ENCODE peak calls at places on chromosomes 2 and 18, in six cellular contexts. One of them, this sample, is unnamed.
A peak's percentile ranks its signal among the peaks of the same experiment; 100 is the strongest.

GRCh38 chr2:234558642-234559041 is 61.8 kb upstream of the ARL4C start:
- DNase-seq in IMR-90: no peak
- DNase-seq in mesendoderm: no peak
- DNase-seq in neuronal stem cell: no peak
- DNase-seq in mesenchymal stem cell: no peak
- DNase-seq in H1: no peak
- DNase-seq in this sample: no peak

GRCh38 chr2:227360351-227360750 is 18.8 kb downstream of the TM4SF20 start:
- DNase-seq in IMR-90: no peak
- DNase-seq in mesendoderm: no peak
- DNase-seq in neuronal stem cell: no peak
- DNase-seq in mesenchymal stem cell: no peak
- DNase-seq in H1: no peak
- DNase-seq in this sample: no peak

GRCh38 chr18:10051877-10052631 is 138.2 kb downstream of the VAPA start:
- DNase-seq in IMR-90: peak; percentile 99
- DNase-seq in mesendoderm: no peak
- DNase-seq in neuronal stem cell: no peak
- DNase-seq in mesenchymal stem cell: peak; percentile 84
- DNase-seq in H1: no peak
- DNase-seq in this sample: no peak

GRCh38 chr2:219171231-219171651 is 1.4 kb upstream of the SLC23A3 start:
- DNase-seq in IMR-90: peak; percentile 86
- DNase-seq in mesendoderm: peak; percentile 96
- DNase-seq in neuronal stem cell: peak; percentile 26
- DNase-seq in mesenchymal stem cell: peak; percentile 86
- DNase-seq in H1: peak; percentile 58
- DNase-seq in this sample: peak; percentile 63

GRCh38 chr2:6877402-6878305 is at the start of gene RSAD2:
- DNase-seq in IMR-90: peak; percentile 16
- DNase-seq in mesendoderm: no peak
- DNase-seq in neuronal stem cell: no peak
- DNase-seq in mesenchymal stem cell: peak; percentile 58
- DNase-seq in H1: no peak
- DNase-seq in this sample: no peak

GRCh38 chr2:222318712-222319575 is 20.1 kb upstream of the PAX3 start:
- DNase-seq in IMR-90: no peak
- DNase-seq in mesendoderm: no peak
- DNase-seq in neuronal stem cell: peak; percentile 43
- DNase-seq in mesenchymal stem cell: peak; percentile 49
- DNase-seq in H1: peak; percentile 69
- DNase-seq in this sample: no peak

GRCh38 chr2:70907130-70907756 is 28.5 kb upstream of the ATP6V1B1 start:
- DNase-seq in IMR-90: no peak
- DNase-seq in mesendoderm: peak; percentile 65
- DNase-seq in neuronal stem cell: no peak
- DNase-seq in mesenchymal stem cell: peak; percentile 33
- DNase-seq in H1: peak; percentile 59
- DNase-seq in this sample: no peak

GRCh38 chr2:45612741-45613140 is 1.7 kb upstream of the SRBD1 start:
- DNase-seq in IMR-90: peak; percentile 37
- DNase-seq in mesendoderm: no peak
- DNase-seq in neuronal stem cell: no peak
- DNase-seq in mesenchymal stem cell: peak; percentile 82
- DNase-seq in H1: no peak
- DNase-seq in this sample: no peak

GRCh38 chr2:177738461-177739234 is 333.9 kb downstream of the PDE11A start:
- DNase-seq in IMR-90: no peak
- DNase-seq in mesendoderm: no peak
- DNase-seq in neuronal stem cell: no peak
- DNase-seq in mesenchymal stem cell: no peak
- DNase-seq in H1: no peak
- DNase-seq in this sample: no peak

GRCh38 chr2:1186405-1186804 is 226.9 kb upstream of the TPO start:
- DNase-seq in IMR-90: no peak
- DNase-seq in mesendoderm: no peak
- DNase-seq in neuronal stem cell: no peak
- DNase-seq in mesenchymal stem cell: no peak
- DNase-seq in H1: no peak
- DNase-seq in this sample: no peak

GRCh38 chr18:6145645-6146308 is 250.5 kb upstream of the TMEM200C start:
- DNase-seq in IMR-90: no peak
- DNase-seq in mesendoderm: peak; percentile 11
- DNase-seq in neuronal stem cell: no peak
- DNase-seq in mesenchymal stem cell: no peak
- DNase-seq in H1: no peak
- DNase-seq in this sample: peak; percentile 33

GRCh38 chr18:68177807-68178702 is 536.9 kb downstream of the TMX3 start:
- DNase-seq in IMR-90: peak; percentile 99
- DNase-seq in mesendoderm: no peak
- DNase-seq in neuronal stem cell: no peak
- DNase-seq in mesenchymal stem cell: peak; percentile 92
- DNase-seq in H1: no peak
- DNase-seq in this sample: no peak

GRCh38 chr18:43283299-43283698 is 6.0 kb upstream of the SYT4 start:
- DNase-seq in IMR-90: no peak
- DNase-seq in mesendoderm: no peak
- DNase-seq in neuronal stem cell: no peak
- DNase-seq in mesenchymal stem cell: no peak
- DNase-seq in H1: no peak
- DNase-seq in this sample: no peak

GRCh38 chr2:226782092-226782713 is 17.4 kb downstream of the IRS1 start:
- DNase-seq in IMR-90: peak; percentile 87
- DNase-seq in mesendoderm: no peak
- DNase-seq in neuronal stem cell: no peak
- DNase-seq in mesenchymal stem cell: peak; percentile 60
- DNase-seq in H1: no peak
- DNase-seq in this sample: no peak

GRCh38 chr18:26119246-26119645 is 14.4 kb upstream of the PSMA8 start:
- DNase-seq in IMR-90: no peak
- DNase-seq in mesendoderm: no peak
- DNase-seq in neuronal stem cell: no peak
- DNase-seq in mesenchymal stem cell: no peak
- DNase-seq in H1: no peak
- DNase-seq in this sample: no peak

GRCh38 chr2:126802774-126803421 is 95.8 kb upstream of the TEX51 start:
- DNase-seq in IMR-90: no peak
- DNase-seq in mesendoderm: peak; percentile 21
- DNase-seq in neuronal stem cell: no peak
- DNase-seq in mesenchymal stem cell: no peak
- DNase-seq in H1: peak; percentile 41
- DNase-seq in this sample: peak; percentile 26

GRCh38 chr18:67386028-67386427 is 130.5 kb downstream of the DSEL start:
- DNase-seq in IMR-90: peak; percentile 48
- DNase-seq in mesendoderm: no peak
- DNase-seq in neuronal stem cell: no peak
- DNase-seq in mesenchymal stem cell: peak; percentile 59
- DNase-seq in H1: no peak
- DNase-seq in this sample: no peak

GRCh38 chr2:178163911-178164310 is 30.4 kb upstream of the OSBPL6 start:
- DNase-seq in IMR-90: no peak
- DNase-seq in mesendoderm: no peak
- DNase-seq in neuronal stem cell: no peak
- DNase-seq in mesenchymal stem cell: no peak
- DNase-seq in H1: no peak
- DNase-seq in this sample: no peak

GRCh38 chr2:108987111-108987510 is 1.9 kb downstream of the EDAR start:
- DNase-seq in IMR-90: no peak
- DNase-seq in mesendoderm: no peak
- DNase-seq in neuronal stem cell: no peak
- DNase-seq in mesenchymal stem cell: no peak
- DNase-seq in H1: no peak
- DNase-seq in this sample: no peak

GRCh38 chr2:162333968-162334367 is 10.0 kb upstream of the GCA start:
- DNase-seq in IMR-90: peak; percentile 33
- DNase-seq in mesendoderm: peak; percentile 67
- DNase-seq in neuronal stem cell: no peak
- DNase-seq in mesenchymal stem cell: peak; percentile 44
- DNase-seq in H1: no peak
- DNase-seq in this sample: peak; percentile 36

GRCh38 chr2:10359246-10359645 is 56.5 kb downstream of the HPCAL1 start:
- DNase-seq in IMR-90: no peak
- DNase-seq in mesendoderm: no peak
- DNase-seq in neuronal stem cell: no peak
- DNase-seq in mesenchymal stem cell: no peak
- DNase-seq in H1: no peak
- DNase-seq in this sample: no peak

GRCh38 chr2:176827269-176827668 is 385.3 kb upstream of the HNRNPA3 start:
- DNase-seq in IMR-90: no peak
- DNase-seq in mesendoderm: no peak
- DNase-seq in neuronal stem cell: no peak
- DNase-seq in mesenchymal stem cell: no peak
- DNase-seq in H1: no peak
- DNase-seq in this sample: no peak

GRCh38 chr2:9178110-9178904 is 28.3 kb upstream of the ASAP2 start:
- DNase-seq in IMR-90: no peak
- DNase-seq in mesendoderm: peak; percentile 94
- DNase-seq in neuronal stem cell: no peak
- DNase-seq in mesenchymal stem cell: no peak
- DNase-seq in H1: no peak
- DNase-seq in this sample: no peak

GRCh38 chr2:9174771-9175441 is 31.7 kb upstream of the ASAP2 start:
- DNase-seq in IMR-90: peak; percentile 92
- DNase-seq in mesendoderm: peak; percentile 87
- DNase-seq in neuronal stem cell: no peak
- DNase-seq in mesenchymal stem cell: peak; percentile 96
- DNase-seq in H1: no peak
- DNase-seq in this sample: peak; percentile 61

GRCh38 chr2:9179572-9180201 is 26.9 kb upstream of the ASAP2 start:
- DNase-seq in IMR-90: peak; percentile 90
- DNase-seq in mesendoderm: no peak
- DNase-seq in neuronal stem cell: no peak
- DNase-seq in mesenchymal stem cell: peak; percentile 88
- DNase-seq in H1: no peak
- DNase-seq in this sample: no peak

GRCh38 chr2:9184319-9184807 is 22.2 kb upstream of the ASAP2 start:
- DNase-seq in IMR-90: no peak
- DNase-seq in mesendoderm: no peak
- DNase-seq in neuronal stem cell: no peak
- DNase-seq in mesenchymal stem cell: no peak
- DNase-seq in H1: no peak
- DNase-seq in this sample: no peak

DNA sequence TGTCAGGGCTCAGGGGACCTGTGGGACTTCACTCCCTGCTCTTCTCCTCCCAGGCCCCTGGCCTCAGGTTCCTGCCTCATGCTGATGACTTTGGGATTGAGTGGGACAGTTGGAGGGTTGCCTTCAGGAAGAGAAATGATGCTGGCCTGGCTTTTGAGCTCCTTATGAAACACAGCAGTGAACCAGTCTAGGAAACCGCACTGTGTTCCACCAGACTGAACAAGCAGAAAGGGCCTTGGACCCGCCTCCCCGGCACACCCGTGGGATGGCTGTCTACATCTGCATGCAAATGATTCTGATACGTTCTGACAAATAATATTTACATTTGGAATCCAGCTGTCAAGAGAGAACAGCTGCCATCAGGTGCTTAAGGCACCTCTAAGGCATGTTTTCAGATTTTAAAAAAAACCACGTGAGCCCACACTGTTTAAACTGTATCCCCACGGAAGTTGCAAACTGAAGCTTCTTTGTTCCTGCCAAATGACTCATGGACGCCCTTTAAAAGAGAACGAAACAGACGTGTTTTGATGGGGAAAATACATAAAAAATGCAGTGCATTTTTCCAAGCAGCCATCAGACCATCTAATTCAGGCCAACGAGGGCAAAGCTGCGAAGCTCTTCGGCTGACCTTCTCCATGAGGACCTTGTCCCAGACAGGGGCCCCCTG is 27.6 kb upstream of the ASAP2 start:
- DNase-seq in IMR-90: peak; percentile 88
- DNase-seq in mesendoderm: no peak
- DNase-seq in neuronal stem cell: no peak
- DNase-seq in mesenchymal stem cell: peak; percentile 77
- DNase-seq in H1: no peak
- DNase-seq in this sample: no peak
- H3K23ac ChIP-seq in IMR-90: peak overlapping the region; percentile 84
- H3K23ac ChIP-seq in mesendoderm: no peak overlapping the region
- H3K23ac ChIP-seq in neuronal stem cell: no peak overlapping the region
- H3K23ac ChIP-seq in mesenchymal stem cell: no peak overlapping the region
- H3K23ac ChIP-seq in H1: no peak overlapping the region
- H3K23ac ChIP-seq in this sample: no peak overlapping the region

GRCh38 chr2:38797953-38798352 is 19.9 kb downstream of the GEMIN6 start:
- DNase-seq in IMR-90: no peak
- DNase-seq in mesendoderm: no peak
- DNase-seq in neuronal stem cell: no peak
- DNase-seq in mesenchymal stem cell: no peak
- DNase-seq in H1: no peak
- DNase-seq in this sample: no peak
- H2BK5ac ChIP-seq in IMR-90: no peak overlapping the region
- H2BK5ac ChIP-seq in mesendoderm: no peak overlapping the region
- H2BK5ac ChIP-seq in neuronal stem cell: no peak overlapping the region
- H2BK5ac ChIP-seq in mesenchymal stem cell: no peak overlapping the region
- H2BK5ac ChIP-seq in H1: no peak overlapping the region
- H2BK5ac ChIP-seq in this sample: no peak overlapping the region

DNA sequence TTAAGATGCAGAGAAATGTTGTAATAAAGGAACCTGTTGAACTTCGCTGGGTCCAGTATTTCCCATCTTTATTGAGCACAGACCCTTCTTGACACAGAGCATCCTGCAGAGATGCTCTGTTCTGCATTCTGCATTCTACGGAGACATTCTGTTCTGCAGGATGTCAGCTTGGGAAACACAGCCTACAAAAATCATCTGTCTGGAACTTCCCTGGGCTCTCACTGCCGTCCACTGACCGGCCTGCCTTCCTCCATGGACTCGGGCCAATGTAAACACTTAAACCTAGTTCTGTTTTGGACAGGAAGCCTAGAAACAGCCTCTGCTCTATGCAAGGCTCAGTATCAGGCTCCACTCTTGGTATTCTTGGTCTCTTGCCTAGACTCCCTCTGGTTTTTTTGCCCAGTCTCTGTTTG is 90.0 kb upstream of the PPP1CB start:
- DNase-seq in IMR-90: peak; percentile 88
- DNase-seq in mesendoderm: no peak
- DNase-seq in neuronal stem cell: no peak
- DNase-seq in mesenchymal stem cell: peak; percentile 89
- DNase-seq in H1: no peak
- DNase-seq in this sample: no peak
- H3K4me2 ChIP-seq in IMR-90: no peak overlapping the region
- H3K4me2 ChIP-seq in mesendoderm: no peak overlapping the region
- H3K4me2 ChIP-seq in neuronal stem cell: no peak overlapping the region
- H3K4me2 ChIP-seq in mesenchymal stem cell: peak overlapping the region; percentile 24
- H3K4me2 ChIP-seq in H1: no peak overlapping the region
- H3K4me2 ChIP-seq in this sample: no peak overlapping the region

DNA sequence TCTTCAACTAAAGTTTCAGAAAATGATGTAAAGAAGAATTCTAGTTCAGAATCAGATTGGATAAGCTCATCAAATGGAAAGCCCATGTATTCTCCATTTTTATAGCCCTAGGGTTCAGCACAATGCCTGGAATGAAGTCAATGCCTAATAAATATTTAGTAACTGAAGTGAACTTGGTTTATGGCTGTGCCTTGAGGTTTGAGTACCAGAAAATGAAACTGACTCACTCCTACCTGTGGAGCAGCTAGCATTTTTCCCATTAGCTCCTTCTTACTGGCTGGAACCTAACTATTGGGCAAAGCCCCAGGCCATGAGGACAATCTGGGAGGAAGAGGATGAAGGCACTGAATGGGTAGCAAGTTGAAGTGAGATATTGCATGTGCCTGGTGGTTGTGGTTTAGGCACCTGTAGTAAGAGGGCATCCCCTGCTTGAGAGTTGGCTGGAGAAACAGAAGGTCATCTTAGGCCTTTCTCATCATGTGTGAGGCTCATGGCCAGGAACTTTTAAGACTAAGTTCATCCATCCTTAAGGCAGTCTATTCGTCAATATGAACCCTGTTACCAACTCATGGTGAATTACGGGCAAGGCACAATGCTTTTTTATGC is 85.0 kb upstream of the LYPD1 start:
- DNase-seq in IMR-90: no peak
- DNase-seq in mesendoderm: no peak
- DNase-seq in neuronal stem cell: no peak
- DNase-seq in mesenchymal stem cell: no peak
- DNase-seq in H1: no peak
- DNase-seq in this sample: no peak
- H3K23ac ChIP-seq in IMR-90: no peak overlapping the region
- H3K23ac ChIP-seq in mesendoderm: no peak overlapping the region
- H3K23ac ChIP-seq in neuronal stem cell: no peak overlapping the region
- H3K23ac ChIP-seq in mesenchymal stem cell: no peak overlapping the region
- H3K23ac ChIP-seq in H1: no peak overlapping the region
- H3K23ac ChIP-seq in this sample: no peak overlapping the region